ENCODE peak calls at places on chromosome 1, in ten cellular contexts. L is stimulated activated CD8-positive, alpha-beta memory T cell treated with anti-CD3 and anti-CD28 coated beads, Interleukin-4, amount 100 ng/mL, for 24 hours; T is stimulated activated naive CD8-positive, alpha-beta T cell treated with anti-CD3 and anti-CD28 coated beads, Interleukin-15, amount 100 ng/mL, for 72 hours; I is ELF-1; X is NCI-H1092; Y is left cardiac atrium; V is CD4-positive, alpha-beta T cell; O is dermis blood vessel endothelial cell; M is T1000; J is HuH-7.5. G is an unnamed sample.

GRCh38 chr1:219414250-219414649 is 198.7 kb downstream of the ZC3H11B start:
- DNase-seq in T (no peak), L (no peak), X (no peak), M (no peak), J (peak; percentile 7), Y (no peak), O (no peak), I (no peak), V (no peak), G (no peak)

GRCh38 chr1:38061883-38062328 is 15.3 kb upstream of the POU3F1 start:
- DNase-seq in M (no peak), T (no peak), I (no peak), L (no peak), J (no peak), O (no peak), V (no peak), Y (no peak), X (no peak), G (peak; percentile 45)

GRCh38 chr1:10561955-10562354 is 87.2 kb downstream of the PEX14 start:
- DNase-seq in M (no peak), X (no peak), V (no peak), T (no peak), O (no peak), L (no peak), Y (no peak), J (no peak), I (no peak), G (no peak)

GRCh38 chr1:34073028-34073730 is 91.9 kb downstream of the CSMD2 start:
- DNase-seq in T (no peak), X (no peak), M (no peak), I (no peak), Y (no peak), J (no peak), V (no peak), L (no peak), O (no peak), G (no peak)

GRCh38 chr1:14930224-14930965 is 223.2 kb upstream of the TMEM51 start:
- DNase-seq in Y (no peak), I (no peak), J (no peak), X (no peak), O (no peak), L (no peak), M (no peak), V (no peak), T (no peak), G (no peak)

GRCh38 chr1:101587749-101588148 is 350.9 kb downstream of the S1PR1 start:
- DNase-seq in L (no peak), X (no peak), Y (peak; percentile 65), T (no peak), I (no peak), J (no peak), M (no peak), O (peak; percentile 22), V (no peak), G (no peak)

GRCh38 chr1:190477687-190478192 is at the start of gene BRINP3:
- DNase-seq in L (no peak), Y (no peak), V (no peak), X (no peak), I (no peak), J (no peak), O (no peak), M (no peak), T (no peak), G (no peak)

GRCh38 chr1:112513112-112513870 is 4.5 kb downstream of the WNT2B start:
- DNase-seq in X (no peak), I (no peak), L (no peak), Y (peak; percentile 43), T (no peak), M (no peak), J (no peak), O (peak; percentile 48), V (no peak), G (no peak)

GRCh38 chr1:24374891-24375786 is 38.4 kb downstream of the STPG1 start:
- DNase-seq in V (no peak), O (no peak), Y (no peak), L (no peak), J (no peak), X (no peak), T (no peak), I (peak; percentile 58), M (no peak), G (no peak)

GRCh38 chr1:39788758-39789570 is at the start of gene BMP8B:
- DNase-seq in O (peak; percentile 18), X (peak; percentile 97), I (peak; percentile 32), L (peak; percentile 33), T (peak; percentile 60), J (peak; percentile 87), Y (peak; percentile 53), M (peak; percentile 57), V (no peak), G (peak; percentile 82)

GRCh38 chr1:241235236-241235897 is 121.6 kb downstream of the RGS7 start:
- DNase-seq in I (no peak), X (no peak), J (no peak), O (peak; percentile 10), Y (no peak), L (no peak), V (no peak), T (no peak), M (no peak), G (no peak)

GRCh38 chr1:25581764-25582163 is 34.8 kb upstream of the MAN1C1 start:
- DNase-seq in L (no peak), J (no peak), I (peak; percentile 18), T (no peak), Y (no peak), O (no peak), X (no peak), M (no peak), V (no peak), G (no peak)

GRCh38 chr1:107525961-107526360 is 385.1 kb downstream of the NTNG1 start:
- DNase-seq in L (no peak), I (no peak), Y (no peak), M (no peak), X (no peak), T (no peak), V (no peak), J (no peak), O (no peak), G (no peak)

GRCh38 chr1:180229483-180230415 is at the start of gene LHX4:
- DNase-seq in Y (peak; percentile 36), J (peak; percentile 79), L (no peak), O (peak; percentile 47), X (no peak), V (no peak), T (no peak), I (peak; percentile 87), M (peak; percentile 61), G (peak; percentile 56)

GRCh38 chr1:8520483-8520966 is 202.6 kb downstream of the SLC45A1 start:
- DNase-seq in X (no peak), M (no peak), Y (no peak), J (no peak), T (no peak), V (no peak), O (no peak), I (peak; percentile 78), L (no peak), G (no peak)

GRCh38 chr1:169100208-169100882 is 6.1 kb upstream of the ATP1B1 start:
- DNase-seq in M (no peak), Y (no peak), I (no peak), X (no peak), J (no peak), V (no peak), L (no peak), T (no peak), O (no peak), G (no peak)

G was measured in GM06990.